ENCODE peak calls at places on chromosomes 13 and 19, in four cellular contexts. M, N, Q and S are unnamed samples.

GRCh38 chr13:26985285-26985878 is 186.2 kb downstream of the USP12 start:
- DNase-seq in Q (peak; percentile 49), M (peak; percentile 53), N (peak; percentile 74), S (peak; percentile 68)

GRCh38 chr13:95155093-95155492 is 146.2 kb downstream of the ABCC4 start:
- DNase-seq in Q (no peak), M (no peak), N (no peak), S (no peak)

GRCh38 chr19:18109731-18110671 is 12.4 kb downstream of the MAST3 start:
- DNase-seq in M (peak; percentile 81), N (peak; percentile 29), Q (no peak), S (peak; percentile 39)

GRCh38 chr19:54420383-54421168 is 5.3 kb downstream of the TTYH1 start:
- DNase-seq in N (peak; percentile 97), M (peak; percentile 30), Q (no peak), S (no peak)

GRCh38 chr13:30422056-30422914 is at the start of gene UBE2L5:
- DNase-seq in Q (no peak), N (peak; percentile 23), M (peak; percentile 65), S (peak; percentile 74)

GRCh38 chr19:12496480-12496879 is 11.9 kb upstream of the ZNF709 start:
- DNase-seq in M (no peak), N (no peak), Q (no peak), S (no peak)

GRCh38 chr19:17078038-17078919 is 2.7 kb downstream of the MYO9B start:
- DNase-seq in M (no peak), Q (no peak), N (no peak), S (no peak)

GRCh38 chr13:100131863-100132574 is 43.1 kb downstream of the PCCA start:
- DNase-seq in M (peak; percentile 73), N (peak; percentile 32), Q (no peak), S (peak; percentile 32)

GRCh38 chr19:6431891-6432290 is 1.7 kb downstream of the SLC25A41 start:
- DNase-seq in Q (no peak), N (no peak), M (no peak), S (no peak)

GRCh38 chr19:53982611-53983010 is 8.8 kb upstream of the CACNG6 start:
- DNase-seq in M (no peak), N (no peak), Q (no peak), S (no peak)

GRCh38 chr19:8085606-8086464 is 33.3 kb downstream of the CCL25 start:
- DNase-seq in N (peak; percentile 84), Q (no peak), M (peak; percentile 94), S (no peak)

GRCh38 chr19:10797541-10798256 is 38.3 kb downstream of the TMED1 start:
- DNase-seq in Q (peak; percentile 74), M (no peak), N (no peak), S (no peak)

GRCh38 chr13:27137759-27138158 is 33.9 kb downstream of the USP12 start:
- DNase-seq in M (no peak), N (no peak), Q (no peak), S (no peak)

GRCh38 chr13:20525144-20525600 is 485 bp downstream of the CRYL1 start:
- DNase-seq in N (peak; percentile 15), M (no peak), Q (no peak), S (peak; percentile 8)

GRCh38 chr13:36673352-36673751 is 468 bp upstream of the SERTM1 start:
- DNase-seq in Q (no peak), N (no peak), M (no peak), S (no peak)

GRCh38 chr19:39874404-39874803 is 28.2 kb upstream of the FBL start:
- DNase-seq in M (no peak), N (no peak), Q (no peak), S (no peak)

GRCh38 chr19:12784871-12785430 is 6.3 kb upstream of the JUNB start:
- DNase-seq in M (no peak), Q (no peak), N (no peak), S (no peak)

GRCh38 chr19:8396563-8397203 is 6.5 kb downstream of the RAB11B start:
- DNase-seq in Q (peak; percentile 55), M (peak; percentile 86), N (peak; percentile 35), S (peak; percentile 83)

GRCh38 chr19:45049073-45049736 is 10.4 kb downstream of the CLASRP start:
- DNase-seq in Q (no peak), M (no peak), N (no peak), S (no peak)

GRCh38 chr19:33456845-33457220 is 64.8 kb downstream of the PEPD start:
- DNase-seq in M (no peak), Q (no peak), N (no peak), S (no peak)

GRCh38 chr13:99989376-99990044 is 7.9 kb downstream of the ZIC2 start:
- DNase-seq in M (no peak), N (no peak), Q (no peak), S (no peak)

GRCh38 chr13:110711778-110712070 is 1.8 kb upstream of the ING1 start:
- DNase-seq in Q (no peak), M (no peak), N (peak; percentile 39), S (no peak)

GRCh38 chr19:40335855-40336700 is 12.1 kb downstream of the C19orf47 start:
- DNase-seq in Q (no peak), M (no peak), N (no peak), S (no peak)

GRCh38 chr13:32036762-32037161 is 5.2 kb downstream of the FRY start:
- DNase-seq in M (no peak), Q (no peak), N (no peak), S (no peak)

GRCh38 chr19:31574251-31574973 is 225.2 kb upstream of the TSHZ3 start:
- DNase-seq in N (no peak), Q (no peak), M (no peak), S (no peak)

GRCh38 chr13:67117010-67117550 is 113.1 kb downstream of the PCDH9 start:
- DNase-seq in Q (no peak), N (no peak), M (no peak), S (no peak)

GRCh38 chr19:48511800-48512503 is at the start of gene LMTK3:
- DNase-seq in Q (no peak), M (peak; percentile 88), N (no peak), S (no peak)

GRCh38 chr13:46146898-46147297 is 35.1 kb downstream of the LCP1 start:
- DNase-seq in N (peak; percentile 56), Q (no peak), M (no peak), S (peak; percentile 28)
- TF ChIP-seq FOXK2 in N (no peak), Q (no peak), M (no peak), S (no peak)

GRCh38 chr19:2302319-2303208 is 5.4 kb downstream of the LINGO3 start:
- DNase-seq in N (no peak), M (peak; percentile 42), Q (no peak), S (no peak)
- TF ChIP-seq SP1 in N (no peak), M (no peak), Q (no peak), S (no peak)

GRCh38 chr13:23348270-23349126 is 85.0 kb downstream of the SACS start:
- DNase-seq in Q (no peak), N (no peak), M (no peak), S (no peak)
- TF ChIP-seq FOXK2 in Q (no peak), N (no peak), M (no peak), S (no peak)

DNA sequence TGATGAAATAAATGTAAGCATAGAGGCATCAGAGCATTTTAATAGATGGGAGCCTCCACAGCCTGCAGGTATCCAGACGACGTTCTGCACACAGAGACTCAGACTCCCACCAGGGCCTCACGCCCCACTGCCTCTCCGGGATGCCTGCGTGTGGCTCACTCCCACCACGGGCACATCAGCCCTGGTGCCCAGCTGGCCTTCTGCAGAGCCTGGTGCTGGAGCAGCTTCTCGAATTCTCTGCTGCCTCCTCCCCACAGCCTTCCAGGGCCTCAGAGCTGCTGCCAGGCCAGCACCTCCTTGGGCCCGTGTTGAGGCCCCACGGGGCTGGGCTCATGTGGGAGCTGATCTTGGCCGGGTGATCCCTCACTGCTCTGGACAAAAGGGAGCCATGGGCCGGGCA is 90.9 kb downstream of the KDM4B start:
- DNase-seq in M (no peak), N (no peak), Q (no peak), S (no peak)
- TF ChIP-seq SP1 in M (no peak), N (no peak), Q (no peak), S (no peak)

GRCh38 chr13:51783432-51784094 is 20.4 kb downstream of the DHRS12 start:
- DNase-seq in M (no peak), Q (no peak), N (no peak), S (no peak)

GRCh38 chr13:51784097-51784496 is 19.9 kb downstream of the DHRS12 start:
- DNase-seq in N (no peak), Q (no peak), M (no peak), S (no peak)

GRCh38 chr13:51786425-51787010 is 17.4 kb downstream of the DHRS12 start:
- DNase-seq in N (no peak), M (no peak), Q (no peak), S (no peak)

GRCh38 chr13:51782026-51782710 is 21.8 kb downstream of the DHRS12 start:
- DNase-seq in Q (no peak), N (peak; percentile 43), M (no peak), S (no peak)

GRCh38 chr13:51785592-51786424 is 18.2 kb downstream of the DHRS12 start:
- DNase-seq in M (peak; percentile 45), Q (no peak), N (no peak), S (peak; percentile 67)
- TF ChIP-seq FOXK2 in M (no peak), Q (no peak), N (no peak), S (no peak)

GRCh38 chr19:49997709-49998108 is 27.5 kb downstream of the VRK3 start:
- DNase-seq in M (peak; percentile 79), Q (peak; percentile 26), N (peak; percentile 56), S (peak; percentile 64)
- TF ChIP-seq SP1 in M (no peak), Q (no peak), N (no peak), S (no peak)

GRCh38 chr19:35442091-35442490 is 6.0 kb upstream of the FFAR2 start:
- DNase-seq in M (no peak), N (no peak), Q (no peak), S (no peak)
- TF ChIP-seq FOXK2 in M (no peak), N (no peak), Q (no peak), S (no peak)

DNA sequence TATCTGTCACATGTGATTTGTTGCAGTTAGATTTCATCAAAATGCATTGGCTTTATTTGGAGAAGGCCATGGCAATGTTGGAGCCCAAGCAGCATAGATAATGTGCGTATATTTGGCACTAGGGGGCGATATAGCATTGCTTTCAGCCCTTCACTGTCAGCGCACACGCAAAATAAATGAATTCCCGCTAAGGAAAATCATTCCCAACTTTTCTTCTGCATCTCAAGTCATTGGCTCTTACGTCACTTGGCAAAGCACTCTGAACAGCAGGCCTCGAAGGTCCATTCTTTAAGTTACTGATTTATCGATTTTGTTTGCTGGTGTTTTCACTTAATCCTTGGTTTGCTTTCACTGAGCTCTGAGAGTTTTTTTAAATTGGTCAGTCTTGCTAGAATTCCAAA is 97.9 kb upstream of the IPO5 start:
- DNase-seq in N (peak; percentile 55), M (peak; percentile 39), Q (peak; percentile 13), S (peak; percentile 65)
- TF ChIP-seq SP1 in N (no peak), M (no peak), Q (no peak), S (no peak)

GRCh38 chr19:37654833-37655688 is at the start of gene ZFP30:
- DNase-seq in N (peak; percentile 81), Q (peak; percentile 33), M (peak; percentile 93), S (peak; percentile 88)
- TF ChIP-seq FOXK2 in N (no peak), Q (no peak), M (no peak), S (no peak)